ENCODE peak calls at places on chromosomes 5 and 9, in five cellular contexts. N is cerebellum, Z is Caki2, G is NCI-H226, A is HEK293T. D is an unnamed sample.

GRCh38 chr9:78626971-78627370 is 330.0 kb downstream of the PSAT1 start:
- DNase-seq in G (no peak), Z (no peak), A (no peak), N (no peak), D (no peak)

GRCh38 chr9:38671372-38671731 is 48.6 kb downstream of the FAM240B start:
- DNase-seq in A (no peak), G (no peak), Z (no peak), N (no peak), D (no peak)

GRCh38 chr9:127303830-127304229 is 39.3 kb downstream of the GARNL3 start:
- DNase-seq in N (no peak), A (no peak), Z (no peak), G (no peak), D (no peak)

GRCh38 chr9:37984672-37985611 is 81.0 kb upstream of the SLC25A51 start:
- DNase-seq in G (no peak), Z (no peak), N (peak; percentile 21), A (peak; percentile 41), D (no peak)

GRCh38 chr5:172224996-172225395 is 31.0 kb downstream of the EFCAB9 start:
- DNase-seq in A (no peak), Z (no peak), N (peak; percentile 84), G (no peak), D (no peak)

GRCh38 chr9:34654317-34655083 is 2.5 kb downstream of the IL11RA start:
- DNase-seq in Z (no peak), N (peak; percentile 59), G (no peak), A (no peak), D (no peak)

GRCh38 chr5:90983148-90983547 is 400.0 kb downstream of the ARRDC3 start:
- DNase-seq in Z (peak; percentile 86), G (peak; percentile 98), N (no peak), A (peak; percentile 22), D (no peak)

GRCh38 chr5:4375640-4376039 is 764.5 kb upstream of the ADAMTS16 start:
- DNase-seq in G (no peak), N (no peak), Z (no peak), A (no peak), D (no peak)

GRCh38 chr5:88829773-88830172 is 53.2 kb downstream of the MEF2C start:
- DNase-seq in A (no peak), G (no peak), Z (no peak), N (no peak), D (no peak)

GRCh38 chr9:116308070-116308469 is 154.5 kb downstream of the PAPPA start:
- DNase-seq in N (no peak), Z (no peak), A (no peak), G (no peak), D (no peak)

GRCh38 chr5:77852514-77853352 is 76.6 kb upstream of the TBCA start:
- DNase-seq in G (no peak), Z (peak; percentile 84), N (peak; percentile 80), A (peak; percentile 70), D (peak; percentile 78)

GRCh38 chr9:72856985-72857631 is 95.7 kb downstream of the ALDH1A1 start:
- DNase-seq in Z (peak; percentile 69), G (peak; percentile 46), N (peak; percentile 58), A (peak; percentile 48), D (no peak)

GRCh38 chr9:77420641-77421040 is 227.5 kb downstream of the GNA14 start:
- DNase-seq in N (no peak), Z (no peak), G (no peak), A (no peak), D (no peak)

GRCh38 chr5:172223901-172224873 is 30.2 kb downstream of the EFCAB9 start:
- DNase-seq in N (no peak), Z (no peak), G (no peak), A (no peak), D (no peak)

GRCh38 chr5:56307714-56308346 is 74.7 kb upstream of the ANKRD55 start:
- DNase-seq in G (peak; percentile 38), Z (no peak), N (no peak), A (no peak), D (no peak)

GRCh38 chr9:81534138-81534865 is 155.0 kb downstream of the TLE1 start:
- DNase-seq in A (no peak), Z (no peak), N (no peak), G (no peak), D (no peak)

GRCh38 chr5:39013938-39014337 is 60.3 kb downstream of the RICTOR start:
- DNase-seq in N (no peak), Z (no peak), A (no peak), G (no peak), D (no peak)

GRCh38 chr5:139747583-139748504 is 47.8 kb upstream of the PSD2 start:
- DNase-seq in Z (no peak), G (no peak), A (no peak), N (peak; percentile 73), D (peak; percentile 43)

GRCh38 chr5:126811515-126812198 is 34.7 kb downstream of the LMNB1 start:
- DNase-seq in Z (no peak), N (no peak), G (peak; percentile 93), A (no peak), D (no peak)

GRCh38 chr9:135602789-135603481 is 36.4 kb downstream of the GLT6D1 start:
- DNase-seq in G (no peak), Z (peak; percentile 6), N (peak; percentile 35), A (peak; percentile 59), D (peak; percentile 62)

GRCh38 chr9:13088734-13089427 is 190.6 kb downstream of the MPDZ start:
- DNase-seq in N (peak; percentile 45), G (no peak), A (peak; percentile 57), Z (peak; percentile 42), D (peak; percentile 35)

GRCh38 chr5:140182803-140183367 is 7.9 kb downstream of the CYSTM1 start:
- DNase-seq in G (no peak), Z (peak; percentile 44), A (no peak), N (no peak), D (no peak)

GRCh38 chr5:56003179-56003578 is 8.4 kb upstream of the IL6ST start:
- DNase-seq in G (peak; percentile 59), Z (peak; percentile 61), N (no peak), A (no peak), D (no peak)

GRCh38 chr5:142626056-142626455 is 59.8 kb downstream of the FGF1 start:
- DNase-seq in G (no peak), A (no peak), N (no peak), Z (no peak), D (no peak)

GRCh38 chr5:1663186-1663585 is 136.5 kb downstream of the MRPL36 start:
- DNase-seq in A (no peak), Z (no peak), G (no peak), N (no peak), D (no peak)

GRCh38 chr9:81032030-81032572 is 657.2 kb downstream of the TLE1 start:
- DNase-seq in N (no peak), G (peak; percentile 88), Z (peak; percentile 81), A (no peak), D (no peak)

GRCh38 chr9:131262327-131263032 is 13.8 kb downstream of the FAM78A start:
- DNase-seq in A (no peak), N (no peak), G (no peak), Z (no peak), D (no peak)

GRCh38 chr9:34185778-34186551 is 7.1 kb downstream of the UBAP1 start:
- DNase-seq in Z (peak; percentile 92), A (no peak), N (no peak), G (peak; percentile 64), D (peak; percentile 26)

GRCh38 chr9:86098793-86099694 is at the start of gene GOLM1:
- DNase-seq in Z (peak; percentile 68), A (peak; percentile 77), N (peak; percentile 82), G (peak; percentile 36), D (peak; percentile 47)

GRCh38 chr5:137273511-137273910 is 225.6 kb downstream of the SPOCK1 start:
- DNase-seq in A (no peak), Z (no peak), G (no peak), N (no peak), D (no peak)

GRCh38 chr9:73162987-73163763 is 11.5 kb downstream of the ANXA1 start:
- DNase-seq in G (no peak), N (no peak), A (no peak), Z (no peak), D (no peak)

D was measured in germinal center.